ENCODE peak calls at places on chromosomes 3 and 15, in nine cellular contexts. K is PC-9, V is GM23338, F is Ammon's horn, O is cortex of kidney, Z is A673, I is putamen, J is lower lobe of right lung, H is A549. X is an unnamed sample.

GRCh38 chr15:65249641-65250040 is 37.0 kb downstream of the PARP16 start:
- DNase-seq in J (no peak), I (no peak), F (no peak), H (no peak), V (no peak), Z (no peak), K (no peak), O (no peak), X (no peak)

GRCh38 chr3:153331676-153332075 is 169.7 kb downstream of the RAP2B start:
- DNase-seq in J (no peak), K (no peak), F (no peak), Z (no peak), I (no peak), O (no peak), H (no peak), V (no peak), X (no peak)

GRCh38 chr3:190346541-190346940 is 24.3 kb upstream of the CLDN1 start:
- DNase-seq in F (no peak), H (no peak), J (no peak), V (no peak), O (no peak), K (no peak), Z (no peak), I (no peak), X (no peak)

GRCh38 chr3:170410428-170411029 is 8.1 kb upstream of the CLDN11 start:
- DNase-seq in I (no peak), V (peak), J (no peak), F (peak), H (peak), K (no peak), O (no peak), Z (peak), X (no peak)

GRCh38 chr3:197371521-197372075 is 73.2 kb upstream of the DLG1 start:
- DNase-seq in J (no peak), K (no peak), O (no peak), F (no peak), V (no peak), Z (peak), I (no peak), H (no peak), X (no peak)

GRCh38 chr15:68843425-68844311 is 23.0 kb upstream of the ANP32A start:
- DNase-seq in Z (peak), O (no peak), H (no peak), F (peak), I (no peak), K (no peak), J (peak), V (peak), X (peak)

GRCh38 chr3:197749315-197749600 is 425 bp upstream of the FYTTD1 start:
- DNase-seq in J (no peak), F (no peak), K (peak), H (peak), V (peak), O (no peak), Z (no peak), I (peak), X (peak)

GRCh38 chr3:30012941-30013543 is 593.4 kb upstream of the TGFBR2 start:
- DNase-seq in Z (peak), O (no peak), H (peak), F (peak), J (peak), V (peak), I (peak), K (no peak), X (peak)

GRCh38 chr15:75739791-75740190 is 27.1 kb upstream of the CSPG4 start:
- DNase-seq in H (no peak), Z (no peak), J (peak), F (no peak), K (no peak), I (no peak), V (no peak), O (no peak), X (no peak)

GRCh38 chr15:56064152-56064551 is 70.7 kb upstream of the NEDD4 start:
- DNase-seq in J (no peak), V (no peak), F (no peak), O (no peak), Z (no peak), I (no peak), H (no peak), K (no peak), X (no peak)

GRCh38 chr15:92277776-92278175 is 115.9 kb upstream of the ST8SIA2 start:
- DNase-seq in K (no peak), H (peak), F (peak), I (no peak), O (no peak), Z (peak), J (peak), V (peak), X (peak)

X was measured in H9.